ENCODE peak calls at places on chromosome 4, in six cellular contexts. S, M, C, O, J and P are unnamed samples. For H3K36me3, the result is how much of the 10 kb centered on the place peaks cover.

GRCh38 chr4:149719357-149719756 is 96.3 kb downstream of the IQCM start:
- DNase-seq in S (no peak), M (no peak), C (no peak), O (no peak), J (no peak), P (no peak)

GRCh38 chr4:147543039-147543438 is 62.1 kb downstream of the EDNRA start:
- DNase-seq in S (no peak), M (no peak), C (no peak), O (no peak), J (no peak), P (no peak)

GRCh38 chr4:122776916-122777315 is 44.4 kb downstream of the BBS12 start:
- DNase-seq in S (peak), M (no peak), C (no peak), O (no peak), J (no peak), P (no peak)

GRCh38 chr4:46425775-46426400 is 36.0 kb upstream of the GABRA2 start:
- DNase-seq in S (no peak), M (no peak), C (no peak), O (no peak), J (no peak), P (no peak)

GRCh38 chr4:40877081-40877480 is 127.3 kb downstream of the NSUN7 start:
- DNase-seq in S (no peak), M (no peak), C (no peak), O (no peak), J (no peak), P (no peak)

GRCh38 chr4:53490965-53491622 is 100.2 kb downstream of the LNX1 start:
- DNase-seq in S (peak), M (peak), C (peak), O (no peak), J (no peak), P (no peak)

GRCh38 chr4:46889410-46889809 is 19.6 kb downstream of the COX7B2 start:
- DNase-seq in S (no peak), M (no peak), C (peak), O (no peak), J (no peak), P (no peak)

GRCh38 chr4:40180356-40180755 is 16.5 kb upstream of the RHOH start:
- DNase-seq in S (peak), M (no peak), C (no peak), O (no peak), J (no peak), P (no peak)

GRCh38 chr4:94507708-94508107 is 56.0 kb downstream of the PDLIM5 start:
- DNase-seq in S (peak), M (peak), C (no peak), O (peak), J (no peak), P (peak)

GRCh38 chr4:187070740-187071139 is 347.1 kb upstream of the FAT1 start:
- DNase-seq in S (no peak), M (no peak), C (no peak), O (no peak), J (no peak), P (no peak)

GRCh38 chr4:39502034-39502658 is 25.1 kb downstream of the UGDH start:
- DNase-seq in S (peak), M (no peak), C (no peak), O (no peak), J (no peak), P (no peak)

GRCh38 chr4:82362565-82362964 is 11.2 kb downstream of the HNRNPD start:
- DNase-seq in S (no peak), M (no peak), C (no peak), O (no peak), J (no peak), P (no peak)

GRCh38 chr4:82223715-82224114 is 150.1 kb downstream of the HNRNPD start:
- DNase-seq in S (no peak), M (no peak), C (no peak), O (peak), J (no peak), P (peak)

GRCh38 chr4:173046818-173047217 is 121.8 kb upstream of the GALNT7 start:
- DNase-seq in S (no peak), M (no peak), C (no peak), O (no peak), J (no peak), P (no peak)

GRCh38 chr4:55866290-55866907 is 13.0 kb downstream of the EXOC1 start:
- DNase-seq in S (peak), M (no peak), C (no peak), O (no peak), J (no peak), P (no peak)

GRCh38 chr4:136400829-136401228 is 1131.5 kb downstream of the PCDH18 start:
- DNase-seq in S (no peak), M (no peak), C (no peak), O (no peak), J (no peak), P (no peak)

GRCh38 chr4:41944089-41944488 is 8.9 kb downstream of the TMEM33 start:
- DNase-seq in S (no peak), M (no peak), C (no peak), O (no peak), J (no peak), P (no peak)

GRCh38 chr4:123200417-123200945 is 196.1 kb upstream of the SPRY1 start:
- DNase-seq in S (no peak), M (no peak), C (no peak), O (no peak), J (no peak), P (no peak)

GRCh38 chr4:47340914-47341313 is 122.6 kb downstream of the COMMD8 start:
- DNase-seq in S (no peak), M (no peak), C (no peak), O (no peak), J (no peak), P (no peak)

DNA sequence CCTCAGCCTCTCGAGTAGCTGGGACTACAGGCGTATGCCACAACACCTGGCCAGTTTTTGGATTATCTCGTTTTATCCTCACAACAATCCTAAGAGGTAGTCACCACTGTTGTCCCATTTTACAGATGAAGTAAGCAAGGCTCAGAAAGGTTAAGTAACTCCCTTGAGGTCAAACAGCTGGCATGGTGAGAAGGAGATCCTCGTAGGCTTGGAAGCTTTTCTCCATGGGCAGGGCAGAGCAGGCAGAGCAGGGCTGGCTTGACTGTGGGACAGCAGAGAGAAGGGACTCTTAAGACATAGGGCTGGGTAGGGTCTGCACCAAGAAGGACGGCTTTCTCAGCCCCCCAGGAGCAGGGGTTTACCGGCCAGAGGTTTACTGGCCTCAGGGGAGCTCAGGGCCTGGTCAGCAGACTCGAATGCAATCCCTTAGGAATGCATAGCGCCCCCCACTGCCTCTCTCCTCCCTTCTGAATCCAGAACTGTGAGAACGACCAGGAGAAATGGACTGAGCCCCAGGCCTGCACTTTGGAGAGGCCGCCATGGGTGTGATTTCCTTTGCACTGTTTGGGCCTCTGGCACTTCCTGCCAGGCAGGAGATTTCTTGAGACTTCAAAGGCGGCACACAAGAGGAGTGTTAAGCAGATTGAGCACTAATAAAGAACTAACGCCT is 14.0 kb upstream of the CDKN2AIP start:
- DNase-seq in S (peak), M (peak), C (no peak), O (no peak), J (no peak), P (no peak)
- TF ChIP-seq CTCF in S (no peak), M (no peak), C (no peak), O (no peak), J (no peak), P (no peak)

GRCh38 chr4:3765271-3766206 is 646 bp upstream of the ADRA2C start:
- DNase-seq in S (no peak), M (no peak), C (no peak), O (peak), J (peak), P (peak)

GRCh38 chr4:3767569-3768288 is 1.5 kb downstream of the ADRA2C start:
- DNase-seq in S (no peak), M (no peak), C (peak), O (no peak), J (no peak), P (no peak)

GRCh38 chr4:3768842-3769641 is 2.9 kb downstream of the ADRA2C start:
- DNase-seq in S (no peak), M (no peak), C (no peak), O (no peak), J (no peak), P (no peak)

GRCh38 chr4:3766791-3767561 is 791 bp downstream of the ADRA2C start:
- DNase-seq in S (no peak), M (no peak), C (peak), O (peak), J (no peak), P (no peak)

DNA sequence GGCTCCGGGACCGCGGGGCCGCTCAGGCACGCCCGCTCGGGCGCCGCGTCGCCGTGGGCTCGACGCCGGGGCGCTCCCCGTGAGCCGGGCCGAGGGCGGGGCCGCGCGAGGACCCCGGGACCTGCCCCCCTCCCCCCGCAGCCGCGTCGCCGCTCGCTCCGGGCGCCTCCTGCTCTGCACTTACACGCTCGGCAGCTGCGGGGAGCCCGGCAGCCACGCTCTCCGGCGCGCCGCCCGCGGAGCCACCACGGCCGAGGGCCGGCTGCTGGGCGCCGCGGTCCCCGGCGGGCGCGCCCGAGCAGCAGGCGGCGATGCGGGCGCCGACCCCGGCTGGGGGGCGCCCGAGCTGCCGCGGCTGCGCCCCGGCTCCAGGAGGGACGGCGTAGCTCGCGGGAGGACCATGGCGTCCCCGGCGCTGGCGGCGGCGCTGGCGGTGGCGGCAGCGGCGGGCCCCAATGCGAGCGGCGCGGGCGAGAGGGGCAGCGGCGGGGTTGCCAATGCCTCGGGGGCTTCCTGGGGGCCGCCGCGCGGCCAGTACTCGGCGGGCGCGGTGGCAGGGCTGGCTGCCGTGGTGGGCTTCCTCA is at the start of gene ADRA2C:
- DNase-seq in S (no peak), M (no peak), C (no peak), O (no peak), J (peak), P (no peak)
- H3K4me3 ChIP-seq in S (peak), M (peak), C (peak), O (peak), J (peak), P (peak)

GRCh38 chr4:953574-953915 is 19.8 kb downstream of the DGKQ start:
- DNase-seq in S (no peak), M (no peak), C (no peak), O (no peak), J (no peak), P (no peak)

GRCh38 chr4:951594-952468 is 19.6 kb downstream of the TMEM175 start:
- DNase-seq in S (no peak), M (no peak), C (peak), O (peak), J (peak), P (no peak)

GRCh38 chr4:951186-951585 is 18.9 kb downstream of the TMEM175 start:
- DNase-seq in S (no peak), M (no peak), C (no peak), O (no peak), J (no peak), P (no peak)

GRCh38 chr4:954211-955020 is 19.0 kb downstream of the DGKQ start:
- DNase-seq in S (no peak), M (no peak), C (no peak), O (peak), J (no peak), P (no peak)

DNA sequence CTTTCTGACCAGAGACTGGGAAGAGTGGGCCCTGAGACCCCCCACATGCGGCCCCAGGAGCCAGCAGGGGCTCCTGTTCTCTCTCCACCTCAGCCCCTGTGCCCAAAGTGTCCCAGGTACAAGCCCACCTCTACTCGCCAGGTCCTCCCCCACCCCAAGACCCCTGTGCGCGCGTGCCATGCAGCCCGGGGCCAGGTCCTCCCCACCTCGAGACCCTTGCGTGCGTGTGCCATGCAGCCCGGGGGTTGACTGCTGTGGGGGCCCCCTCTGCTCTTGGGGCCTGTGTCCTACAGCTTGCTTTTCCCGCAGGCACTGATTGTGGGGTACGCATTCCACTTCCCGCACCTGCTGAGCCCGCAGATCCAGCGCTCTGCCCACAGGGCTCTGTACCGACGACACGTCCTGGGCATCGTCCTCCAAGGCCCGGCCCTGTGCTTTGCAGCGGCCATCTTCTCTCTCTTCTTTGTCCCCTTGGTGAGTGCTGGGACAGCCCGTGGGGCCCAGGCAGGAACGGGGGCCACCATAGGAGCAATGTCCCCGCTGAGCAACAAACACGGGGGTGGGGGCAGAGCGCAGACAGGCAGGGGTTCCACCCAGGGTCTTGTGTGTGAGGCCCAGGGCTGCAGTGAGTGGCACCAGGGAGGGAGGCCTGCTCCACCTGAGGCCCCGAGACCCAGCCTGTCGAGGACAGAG is 20.3 kb downstream of the DGKQ start:
- DNase-seq in S (no peak), M (no peak), C (peak), O (peak), J (no peak), P (no peak)
- H3K36me3 ChIP-seq in S (under half), M (under half), C (under half), O (under half), J (under half), P (under half)

DNA sequence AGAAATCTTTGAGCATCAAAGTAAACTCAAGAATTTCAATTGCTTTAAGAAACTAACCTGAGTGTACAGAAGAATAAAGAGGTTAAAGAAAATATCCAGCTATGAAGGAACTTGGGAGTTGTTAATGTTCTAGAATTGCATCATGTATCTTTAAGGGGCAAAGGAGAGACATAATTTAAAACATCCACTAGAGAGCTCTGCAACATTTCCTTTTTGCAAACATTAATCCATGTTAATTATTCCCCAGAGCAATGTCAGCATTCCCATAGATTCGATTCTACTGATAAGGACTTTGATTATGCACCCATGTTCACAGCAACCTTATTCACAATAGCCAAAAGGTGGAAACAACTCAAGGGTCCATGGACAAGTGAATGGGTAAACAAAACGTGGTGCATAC is 80.2 kb upstream of the SORBS2 start:
- DNase-seq in S (no peak), M (no peak), C (no peak), O (no peak), J (no peak), P (no peak)
- TF ChIP-seq CTCF in S (no peak), M (no peak), C (no peak), O (no peak), J (peak), P (no peak)

GRCh38 chr4:8035371-8035780 is 95.7 kb upstream of the AFAP1 start:
- DNase-seq in S (peak), M (no peak), C (no peak), O (no peak), J (no peak), P (no peak)

GRCh38 chr4:8038083-8038482 is 98.4 kb upstream of the AFAP1 start:
- DNase-seq in S (no peak), M (no peak), C (no peak), O (no peak), J (no peak), P (no peak)

GRCh38 chr4:8038702-8039251 is 99.1 kb upstream of the AFAP1 start:
- DNase-seq in S (no peak), M (no peak), C (no peak), O (no peak), J (no peak), P (no peak)

GRCh38 chr4:8039290-8039689 is 99.6 kb upstream of the AFAP1 start:
- DNase-seq in S (peak), M (no peak), C (no peak), O (no peak), J (no peak), P (no peak)

DNA sequence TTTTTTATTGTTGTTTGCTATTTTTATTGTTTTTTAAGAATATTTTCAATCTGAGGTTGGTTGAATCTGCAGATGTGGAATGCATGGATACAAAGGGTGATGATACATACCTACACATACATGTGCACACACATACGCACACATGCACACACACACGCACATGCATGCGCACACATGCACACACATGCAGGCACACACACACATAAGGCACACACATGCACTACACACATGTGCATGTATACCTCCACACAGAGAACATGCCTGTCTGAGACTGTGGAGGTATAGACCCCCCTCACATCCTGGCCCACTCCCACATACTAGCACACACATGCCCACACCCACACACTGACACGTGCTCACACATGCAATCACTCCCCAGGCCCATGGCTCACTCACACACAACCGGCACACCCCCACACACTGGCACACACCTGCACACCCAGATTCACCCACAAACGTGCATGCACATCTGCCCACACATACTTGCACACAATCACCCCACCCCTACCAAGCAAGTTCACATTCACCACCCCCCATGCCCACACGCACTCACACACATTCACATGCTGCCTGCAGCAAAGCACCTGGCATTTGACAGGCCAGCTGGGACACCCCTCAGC is 97.6 kb upstream of the AFAP1 start:
- DNase-seq in S (no peak), M (no peak), C (no peak), O (no peak), J (no peak), P (no peak)
- H3K4me3 ChIP-seq in S (no peak), M (no peak), C (no peak), O (no peak), J (no peak), P (no peak)

GRCh38 chr4:78864405-78865024 is 74.7 kb downstream of the PAQR3 start:
- DNase-seq in S (peak), M (no peak), C (no peak), O (no peak), J (no peak), P (no peak)

GRCh38 chr4:78863254-78863869 is 75.9 kb downstream of the PAQR3 start:
- DNase-seq in S (peak), M (no peak), C (no peak), O (no peak), J (no peak), P (no peak)

GRCh38 chr4:78863991-78864390 is 75.2 kb downstream of the PAQR3 start:
- DNase-seq in S (peak), M (no peak), C (no peak), O (no peak), J (no peak), P (no peak)

GRCh38 chr4:78862314-78862737 is 76.9 kb downstream of the PAQR3 start:
- DNase-seq in S (no peak), M (no peak), C (no peak), O (no peak), J (no peak), P (no peak)

DNA sequence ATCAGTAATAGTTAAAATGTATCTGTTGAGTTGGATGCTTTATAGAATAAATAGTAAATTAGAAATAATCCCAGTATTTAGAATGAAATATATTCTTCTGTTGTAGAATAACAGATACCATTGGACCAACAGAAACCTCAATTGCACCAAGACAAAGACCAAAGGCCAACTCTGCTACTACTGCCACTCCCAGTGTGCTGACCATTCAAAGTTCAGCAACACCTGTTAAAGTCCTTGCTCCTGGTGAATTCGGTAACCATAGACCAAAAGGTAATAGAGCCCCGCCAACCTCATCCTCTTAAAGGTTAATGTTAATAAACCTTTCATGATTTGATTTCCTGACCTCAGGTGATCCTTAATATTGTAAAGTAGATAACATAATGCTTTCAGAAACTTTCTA is 73.8 kb downstream of the PAQR3 start:
- DNase-seq in S (no peak), M (no peak), C (no peak), O (no peak), J (no peak), P (no peak)
- H3K36me3 ChIP-seq in S (under half), M (under half), C (under half), O (under half), J (under half), P (under half)